ENCODE peak calls at places on chromosomes 3 and 15, in six cellular contexts. T, G, X, M, H and E are unnamed samples.

GRCh38 chr15:62931650-62932049 is 110.9 kb upstream of the TPM1 start:
- DNase-seq in T (no peak), G (no peak), X (no peak), M (no peak), H (no peak), E (no peak)

GRCh38 chr3:151085889-151086483 is 522 bp downstream of the MED12L start:
- DNase-seq in T (peak), G (peak), X (no peak), M (no peak), H (peak), E (peak)

GRCh38 chr15:52417501-52417900 is 111.2 kb downstream of the MYO5A start:
- DNase-seq in T (no peak), G (no peak), X (no peak), M (peak), H (peak), E (no peak)

GRCh38 chr15:43922021-43922420 is 95.2 kb downstream of the WDR76 start:
- DNase-seq in T (no peak), G (no peak), X (no peak), M (peak), H (no peak), E (no peak)

GRCh38 chr15:35047996-35048395 is 37.1 kb downstream of the NANOGP8 start:
- DNase-seq in T (no peak), G (no peak), X (no peak), M (no peak), H (no peak), E (no peak)

GRCh38 chr15:90550919-90551318 is 21.2 kb downstream of the CRTC3 start:
- DNase-seq in T (no peak), G (no peak), X (no peak), M (peak), H (no peak), E (no peak)

GRCh38 chr15:38828031-38828532 is 263.5 kb upstream of the RASGRP1 start:
- DNase-seq in T (no peak), G (no peak), X (no peak), M (peak), H (no peak), E (no peak)

GRCh38 chr3:242986-243706 is 46.6 kb downstream of the CHL1 start:
- DNase-seq in T (no peak), G (no peak), X (no peak), M (no peak), H (no peak), E (no peak)

GRCh38 chr3:173659972-173660371 is 262.4 kb downstream of the NLGN1 start:
- DNase-seq in T (no peak), G (no peak), X (no peak), M (peak), H (no peak), E (no peak)